ENCODE peak calls at places on chromosomes 5 and 9, in ten cellular contexts. One of them, this sample, is unnamed. For H3K4me1, the result is how much of the 10 kb centered on the place peaks cover.

GRCh38 chr5:120465281-120465961 is 1.3 kb downstream of the PRR16 start:
- DNase-seq in esophagus muscularis mucosa: no peak
- DNase-seq in transverse colon: peak
- DNase-seq in H1: peak
- DNase-seq in right lobe of liver: no peak
- DNase-seq in breast epithelium: no peak
- DNase-seq in gastrocnemius medialis: peak
- DNase-seq in heart left ventricle: peak
- DNase-seq in A549: no peak
- DNase-seq in Peyer's patch: peak
- DNase-seq in this sample: peak

GRCh38 chr5:73312872-73313510 is 135.6 kb downstream of the FOXD1 start:
- DNase-seq in esophagus muscularis mucosa: no peak
- DNase-seq in transverse colon: no peak
- DNase-seq in H1: no peak
- DNase-seq in right lobe of liver: no peak
- DNase-seq in breast epithelium: no peak
- DNase-seq in gastrocnemius medialis: no peak
- DNase-seq in heart left ventricle: no peak
- DNase-seq in A549: no peak
- DNase-seq in Peyer's patch: no peak
- DNase-seq in this sample: no peak

GRCh38 chr5:177456591-177456964 is 10.0 kb downstream of the PRR7 start:
- DNase-seq in esophagus muscularis mucosa: no peak
- DNase-seq in transverse colon: no peak
- DNase-seq in H1: no peak
- DNase-seq in right lobe of liver: no peak
- DNase-seq in breast epithelium: no peak
- DNase-seq in gastrocnemius medialis: no peak
- DNase-seq in heart left ventricle: no peak
- DNase-seq in A549: no peak
- DNase-seq in Peyer's patch: no peak
- DNase-seq in this sample: no peak

GRCh38 chr5:151070449-151070848 is 10.4 kb downstream of the TNIP1 start:
- DNase-seq in esophagus muscularis mucosa: no peak
- DNase-seq in transverse colon: no peak
- DNase-seq in H1: no peak
- DNase-seq in right lobe of liver: no peak
- DNase-seq in breast epithelium: no peak
- DNase-seq in gastrocnemius medialis: no peak
- DNase-seq in heart left ventricle: no peak
- DNase-seq in A549: no peak
- DNase-seq in Peyer's patch: no peak
- DNase-seq in this sample: no peak

GRCh38 chr9:96719538-96720315 is 58.2 kb downstream of the ZNF510 start:
- DNase-seq in esophagus muscularis mucosa: no peak
- DNase-seq in transverse colon: peak
- DNase-seq in H1: no peak
- DNase-seq in right lobe of liver: no peak
- DNase-seq in breast epithelium: no peak
- DNase-seq in gastrocnemius medialis: no peak
- DNase-seq in heart left ventricle: no peak
- DNase-seq in A549: no peak
- DNase-seq in Peyer's patch: no peak
- DNase-seq in this sample: peak

GRCh38 chr5:155878991-155879575 is 447.9 kb upstream of the SGCD start:
- DNase-seq in esophagus muscularis mucosa: no peak
- DNase-seq in transverse colon: no peak
- DNase-seq in H1: no peak
- DNase-seq in right lobe of liver: no peak
- DNase-seq in breast epithelium: no peak
- DNase-seq in gastrocnemius medialis: no peak
- DNase-seq in heart left ventricle: no peak
- DNase-seq in A549: no peak
- DNase-seq in Peyer's patch: no peak
- DNase-seq in this sample: no peak

GRCh38 chr9:97307091-97307490 is 368 bp upstream of the CCDC180 start:
- DNase-seq in esophagus muscularis mucosa: peak
- DNase-seq in transverse colon: peak
- DNase-seq in H1: peak
- DNase-seq in right lobe of liver: peak
- DNase-seq in breast epithelium: peak
- DNase-seq in gastrocnemius medialis: peak
- DNase-seq in heart left ventricle: peak
- DNase-seq in A549: no peak
- DNase-seq in Peyer's patch: peak
- DNase-seq in this sample: peak

GRCh38 chr5:132451387-132451786 is 39.2 kb downstream of the IRF1 start:
- DNase-seq in esophagus muscularis mucosa: no peak
- DNase-seq in transverse colon: no peak
- DNase-seq in H1: no peak
- DNase-seq in right lobe of liver: no peak
- DNase-seq in breast epithelium: no peak
- DNase-seq in gastrocnemius medialis: no peak
- DNase-seq in heart left ventricle: no peak
- DNase-seq in A549: no peak
- DNase-seq in Peyer's patch: no peak
- DNase-seq in this sample: no peak

GRCh38 chr9:37508135-37508833 is 22.5 kb downstream of the POLR1E start:
- DNase-seq in esophagus muscularis mucosa: no peak
- DNase-seq in transverse colon: no peak
- DNase-seq in H1: no peak
- DNase-seq in right lobe of liver: peak
- DNase-seq in breast epithelium: no peak
- DNase-seq in gastrocnemius medialis: no peak
- DNase-seq in heart left ventricle: peak
- DNase-seq in A549: no peak
- DNase-seq in Peyer's patch: no peak
- DNase-seq in this sample: no peak

GRCh38 chr9:37509536-37509935 is 23.8 kb downstream of the POLR1E start:
- DNase-seq in esophagus muscularis mucosa: no peak
- DNase-seq in transverse colon: no peak
- DNase-seq in H1: no peak
- DNase-seq in right lobe of liver: no peak
- DNase-seq in breast epithelium: no peak
- DNase-seq in gastrocnemius medialis: no peak
- DNase-seq in heart left ventricle: no peak
- DNase-seq in A549: no peak
- DNase-seq in Peyer's patch: no peak
- DNase-seq in this sample: no peak

GRCh38 chr9:37507586-37508134 is 21.9 kb downstream of the POLR1E start:
- DNase-seq in esophagus muscularis mucosa: no peak
- DNase-seq in transverse colon: no peak
- DNase-seq in H1: no peak
- DNase-seq in right lobe of liver: no peak
- DNase-seq in breast epithelium: no peak
- DNase-seq in gastrocnemius medialis: no peak
- DNase-seq in heart left ventricle: no peak
- DNase-seq in A549: no peak
- DNase-seq in Peyer's patch: no peak
- DNase-seq in this sample: no peak

GRCh38 chr9:37511006-37511714 is 25.4 kb downstream of the POLR1E start:
- DNase-seq in esophagus muscularis mucosa: no peak
- DNase-seq in transverse colon: no peak
- DNase-seq in H1: peak
- DNase-seq in right lobe of liver: no peak
- DNase-seq in breast epithelium: no peak
- DNase-seq in gastrocnemius medialis: no peak
- DNase-seq in heart left ventricle: no peak
- DNase-seq in A549: peak
- DNase-seq in Peyer's patch: no peak
- DNase-seq in this sample: no peak

GRCh38 chr9:37508834-37509206 is 23.1 kb downstream of the POLR1E start:
- DNase-seq in esophagus muscularis mucosa: no peak
- DNase-seq in transverse colon: no peak
- DNase-seq in H1: no peak
- DNase-seq in right lobe of liver: peak
- DNase-seq in breast epithelium: no peak
- DNase-seq in gastrocnemius medialis: no peak
- DNase-seq in heart left ventricle: peak
- DNase-seq in A549: no peak
- DNase-seq in Peyer's patch: no peak
- DNase-seq in this sample: no peak
- TF ChIP-seq POLR2A in esophagus muscularis mucosa: no peak
- TF ChIP-seq POLR2A in transverse colon: no peak
- TF ChIP-seq POLR2A in H1: no peak
- TF ChIP-seq POLR2A in right lobe of liver: peak
- TF ChIP-seq POLR2A in breast epithelium: no peak
- TF ChIP-seq POLR2A in gastrocnemius medialis: no peak
- TF ChIP-seq POLR2A in heart left ventricle: no peak
- TF ChIP-seq POLR2A in A549: no peak
- TF ChIP-seq POLR2A in Peyer's patch: no peak
- TF ChIP-seq POLR2A in this sample: no peak

DNA sequence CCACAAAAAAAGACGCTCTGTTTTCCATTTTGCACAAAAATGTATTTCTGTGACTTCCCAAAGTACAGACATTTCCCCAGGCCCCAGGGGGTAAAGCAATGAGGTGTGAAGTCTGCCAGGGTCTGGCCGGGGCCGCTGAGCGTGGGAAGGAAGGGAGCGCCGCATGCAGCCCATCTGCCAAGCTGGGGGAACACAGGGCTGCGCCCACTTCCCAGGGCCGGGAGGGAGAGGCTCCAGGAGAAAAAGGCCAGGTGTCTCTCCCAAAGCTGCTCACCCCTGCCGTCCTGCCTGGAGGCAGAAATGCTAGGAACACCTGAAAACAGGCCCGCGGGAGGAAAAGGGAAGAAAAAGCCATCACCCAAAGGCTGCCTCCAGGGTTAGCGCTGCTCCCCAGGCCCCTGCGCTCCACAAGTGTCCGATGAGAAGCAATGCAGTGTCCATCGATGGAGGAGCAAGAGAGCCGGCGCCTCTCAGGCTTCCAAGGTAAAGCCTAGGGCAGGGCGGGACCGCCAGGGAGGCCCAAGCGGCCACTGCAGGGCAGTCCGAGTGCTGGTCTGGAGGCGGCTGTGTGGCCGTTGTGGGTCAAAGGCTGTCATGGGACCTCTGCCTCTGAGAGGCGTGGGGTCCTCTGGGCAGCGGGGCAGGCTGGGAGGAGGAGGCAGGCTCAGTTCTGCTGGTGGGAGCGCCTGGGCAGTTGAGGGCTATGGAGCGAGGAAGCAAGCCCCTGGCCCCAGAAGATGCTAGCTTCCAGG is 6.0 kb upstream of the ZDHHC12 start:
- DNase-seq in esophagus muscularis mucosa: no peak
- DNase-seq in transverse colon: no peak
- DNase-seq in H1: no peak
- DNase-seq in right lobe of liver: no peak
- DNase-seq in breast epithelium: no peak
- DNase-seq in gastrocnemius medialis: no peak
- DNase-seq in heart left ventricle: no peak
- DNase-seq in A549: no peak
- DNase-seq in Peyer's patch: no peak
- DNase-seq in this sample: no peak
- H3K4me1 ChIP-seq in esophagus muscularis mucosa: under half
- H3K4me1 ChIP-seq in transverse colon: under half
- H3K4me1 ChIP-seq in H1: under half
- H3K4me1 ChIP-seq in right lobe of liver: under half
- H3K4me1 ChIP-seq in breast epithelium: under half
- H3K4me1 ChIP-seq in gastrocnemius medialis: under half
- H3K4me1 ChIP-seq in heart left ventricle: under half
- H3K4me1 ChIP-seq in A549: under half
- H3K4me1 ChIP-seq in Peyer's patch: under half
- H3K4me1 ChIP-seq in this sample: under half

GRCh38 chr5:19044931-19045695 is 942.9 kb downstream of the CDH18 start:
- DNase-seq in esophagus muscularis mucosa: no peak
- DNase-seq in transverse colon: no peak
- DNase-seq in H1: no peak
- DNase-seq in right lobe of liver: no peak
- DNase-seq in breast epithelium: no peak
- DNase-seq in gastrocnemius medialis: no peak
- DNase-seq in heart left ventricle: no peak
- DNase-seq in A549: no peak
- DNase-seq in Peyer's patch: no peak
- DNase-seq in this sample: no peak

GRCh38 chr5:19048750-19049149 is 939.2 kb downstream of the CDH18 start:
- DNase-seq in esophagus muscularis mucosa: no peak
- DNase-seq in transverse colon: no peak
- DNase-seq in H1: no peak
- DNase-seq in right lobe of liver: no peak
- DNase-seq in breast epithelium: no peak
- DNase-seq in gastrocnemius medialis: no peak
- DNase-seq in heart left ventricle: no peak
- DNase-seq in A549: no peak
- DNase-seq in Peyer's patch: no peak
- DNase-seq in this sample: no peak

GRCh38 chr5:19042106-19042505 is 945.9 kb downstream of the CDH18 start:
- DNase-seq in esophagus muscularis mucosa: no peak
- DNase-seq in transverse colon: no peak
- DNase-seq in H1: no peak
- DNase-seq in right lobe of liver: no peak
- DNase-seq in breast epithelium: no peak
- DNase-seq in gastrocnemius medialis: no peak
- DNase-seq in heart left ventricle: no peak
- DNase-seq in A549: no peak
- DNase-seq in Peyer's patch: no peak
- DNase-seq in this sample: no peak

GRCh38 chr5:19047277-19047676 is 940.7 kb downstream of the CDH18 start:
- DNase-seq in esophagus muscularis mucosa: no peak
- DNase-seq in transverse colon: no peak
- DNase-seq in H1: no peak
- DNase-seq in right lobe of liver: no peak
- DNase-seq in breast epithelium: no peak
- DNase-seq in gastrocnemius medialis: no peak
- DNase-seq in heart left ventricle: no peak
- DNase-seq in A549: no peak
- DNase-seq in Peyer's patch: no peak
- DNase-seq in this sample: no peak
- TF ChIP-seq POLR2A in esophagus muscularis mucosa: no peak
- TF ChIP-seq POLR2A in transverse colon: no peak
- TF ChIP-seq POLR2A in H1: no peak
- TF ChIP-seq POLR2A in right lobe of liver: no peak
- TF ChIP-seq POLR2A in breast epithelium: no peak
- TF ChIP-seq POLR2A in gastrocnemius medialis: no peak
- TF ChIP-seq POLR2A in heart left ventricle: no peak
- TF ChIP-seq POLR2A in A549: no peak
- TF ChIP-seq POLR2A in Peyer's patch: no peak
- TF ChIP-seq POLR2A in this sample: no peak

GRCh38 chr5:118554241-118554640 is 434.1 kb downstream of the DTWD2 start:
- DNase-seq in esophagus muscularis mucosa: no peak
- DNase-seq in transverse colon: no peak
- DNase-seq in H1: no peak
- DNase-seq in right lobe of liver: no peak
- DNase-seq in breast epithelium: no peak
- DNase-seq in gastrocnemius medialis: no peak
- DNase-seq in heart left ventricle: no peak
- DNase-seq in A549: no peak
- DNase-seq in Peyer's patch: no peak
- DNase-seq in this sample: no peak

GRCh38 chr5:118552731-118553360 is 435.5 kb downstream of the DTWD2 start:
- DNase-seq in esophagus muscularis mucosa: no peak
- DNase-seq in transverse colon: no peak
- DNase-seq in H1: no peak
- DNase-seq in right lobe of liver: no peak
- DNase-seq in breast epithelium: no peak
- DNase-seq in gastrocnemius medialis: no peak
- DNase-seq in heart left ventricle: no peak
- DNase-seq in A549: no peak
- DNase-seq in Peyer's patch: no peak
- DNase-seq in this sample: no peak

GRCh38 chr5:118551031-118551430 is 437.3 kb downstream of the DTWD2 start:
- DNase-seq in esophagus muscularis mucosa: no peak
- DNase-seq in transverse colon: no peak
- DNase-seq in H1: no peak
- DNase-seq in right lobe of liver: no peak
- DNase-seq in breast epithelium: no peak
- DNase-seq in gastrocnemius medialis: no peak
- DNase-seq in heart left ventricle: no peak
- DNase-seq in A549: no peak
- DNase-seq in Peyer's patch: no peak
- DNase-seq in this sample: no peak

GRCh38 chr5:118554991-118555390 is 433.4 kb downstream of the DTWD2 start:
- DNase-seq in esophagus muscularis mucosa: peak
- DNase-seq in transverse colon: no peak
- DNase-seq in H1: no peak
- DNase-seq in right lobe of liver: no peak
- DNase-seq in breast epithelium: no peak
- DNase-seq in gastrocnemius medialis: no peak
- DNase-seq in heart left ventricle: no peak
- DNase-seq in A549: no peak
- DNase-seq in Peyer's patch: no peak
- DNase-seq in this sample: no peak

DNA sequence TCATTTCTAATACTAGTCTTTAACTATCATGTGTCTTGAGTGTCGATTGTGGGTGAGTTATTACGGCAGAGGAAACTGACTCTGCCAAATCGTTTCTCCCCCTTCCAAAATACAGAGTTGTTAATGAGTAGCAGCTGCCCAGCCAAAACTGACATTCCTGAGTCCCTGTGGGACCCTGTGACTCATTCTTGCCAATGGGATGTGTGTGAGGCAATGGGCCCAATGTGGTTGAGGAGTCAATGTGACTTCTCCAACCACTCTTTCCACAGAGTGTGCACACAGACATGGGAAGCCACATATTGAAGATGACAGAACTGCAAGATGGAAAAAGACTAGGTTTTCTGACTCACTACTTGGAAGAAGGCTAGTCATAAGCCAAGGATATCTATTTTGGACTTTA is 434.7 kb downstream of the DTWD2 start:
- DNase-seq in esophagus muscularis mucosa: no peak
- DNase-seq in transverse colon: no peak
- DNase-seq in H1: no peak
- DNase-seq in right lobe of liver: no peak
- DNase-seq in breast epithelium: no peak
- DNase-seq in gastrocnemius medialis: peak
- DNase-seq in heart left ventricle: peak
- DNase-seq in A549: no peak
- DNase-seq in Peyer's patch: no peak
- DNase-seq in this sample: no peak
- H3K4me1 ChIP-seq in esophagus muscularis mucosa: under half
- H3K4me1 ChIP-seq in transverse colon: under half
- H3K4me1 ChIP-seq in H1: under half
- H3K4me1 ChIP-seq in right lobe of liver: under half
- H3K4me1 ChIP-seq in breast epithelium: under half
- H3K4me1 ChIP-seq in gastrocnemius medialis: under half
- H3K4me1 ChIP-seq in heart left ventricle: half or more
- H3K4me1 ChIP-seq in A549: under half
- H3K4me1 ChIP-seq in Peyer's patch: under half
- H3K4me1 ChIP-seq in this sample: under half

This sample was measured in body of pancreas.